ENCODE peak calls at places on chromosomes 16 and 17, in ten cellular contexts. One of them, this sample, is unnamed.
A peak's percentile ranks its signal among the peaks of the same experiment; 100 is the strongest.

GRCh38 chr16:72836985-72837384 is 210.9 kb downstream of the ZFHX3 start:
- DNase-seq in activated CD8-positive, alpha-beta memory T cell treated with anti-CD3 and anti-CD28 coated beads for 1 hour: no peak
- DNase-seq in H7: peak; percentile 64
- DNase-seq in K562: no peak
- DNase-seq in stimulated activated CD4-positive, alpha-beta T cell treated with anti-CD3 and anti-CD28 coated beads, Interleukin-4, amount 100 ng/mL, for 1 hour: no peak
- DNase-seq in DMS53: peak; percentile 17
- DNase-seq in M059J: no peak
- DNase-seq in neural progenitor cell: peak; percentile 21
- DNase-seq in HTR-8/SVneo: no peak
- DNase-seq in stimulated activated CD8-positive, alpha-beta memory T cell treated with anti-CD3 and anti-CD28 coated beads, Interleukin-15, amount 100 ng/mL, for 24 hours: no peak
- DNase-seq in this sample: no peak

GRCh38 chr17:28901866-28902818 is 737 bp downstream of the DHRS13 start:
- DNase-seq in activated CD8-positive, alpha-beta memory T cell treated with anti-CD3 and anti-CD28 coated beads for 1 hour: no peak
- DNase-seq in H7: peak; percentile 87
- DNase-seq in K562: peak; percentile 67
- DNase-seq in stimulated activated CD4-positive, alpha-beta T cell treated with anti-CD3 and anti-CD28 coated beads, Interleukin-4, amount 100 ng/mL, for 1 hour: peak; percentile 65
- DNase-seq in DMS53: peak; percentile 81
- DNase-seq in M059J: no peak
- DNase-seq in neural progenitor cell: no peak
- DNase-seq in HTR-8/SVneo: peak; percentile 56
- DNase-seq in stimulated activated CD8-positive, alpha-beta memory T cell treated with anti-CD3 and anti-CD28 coated beads, Interleukin-15, amount 100 ng/mL, for 24 hours: no peak
- DNase-seq in this sample: no peak

GRCh38 chr16:87844809-87845208 is 24.5 kb downstream of the SLC7A5 start:
- DNase-seq in activated CD8-positive, alpha-beta memory T cell treated with anti-CD3 and anti-CD28 coated beads for 1 hour: no peak
- DNase-seq in H7: no peak
- DNase-seq in K562: no peak
- DNase-seq in stimulated activated CD4-positive, alpha-beta T cell treated with anti-CD3 and anti-CD28 coated beads, Interleukin-4, amount 100 ng/mL, for 1 hour: no peak
- DNase-seq in DMS53: no peak
- DNase-seq in M059J: no peak
- DNase-seq in neural progenitor cell: no peak
- DNase-seq in HTR-8/SVneo: no peak
- DNase-seq in stimulated activated CD8-positive, alpha-beta memory T cell treated with anti-CD3 and anti-CD28 coated beads, Interleukin-15, amount 100 ng/mL, for 24 hours: no peak
- DNase-seq in this sample: no peak

GRCh38 chr16:23072084-23072599 is 77.1 kb downstream of the USP31 start:
- DNase-seq in activated CD8-positive, alpha-beta memory T cell treated with anti-CD3 and anti-CD28 coated beads for 1 hour: no peak
- DNase-seq in H7: no peak
- DNase-seq in K562: no peak
- DNase-seq in stimulated activated CD4-positive, alpha-beta T cell treated with anti-CD3 and anti-CD28 coated beads, Interleukin-4, amount 100 ng/mL, for 1 hour: no peak
- DNase-seq in DMS53: no peak
- DNase-seq in M059J: peak; percentile 59
- DNase-seq in neural progenitor cell: no peak
- DNase-seq in HTR-8/SVneo: no peak
- DNase-seq in stimulated activated CD8-positive, alpha-beta memory T cell treated with anti-CD3 and anti-CD28 coated beads, Interleukin-15, amount 100 ng/mL, for 24 hours: no peak
- DNase-seq in this sample: peak; percentile 35

GRCh38 chr16:84643180-84643583 is 5.1 kb upstream of the KLHL36 start:
- DNase-seq in activated CD8-positive, alpha-beta memory T cell treated with anti-CD3 and anti-CD28 coated beads for 1 hour: no peak
- DNase-seq in H7: no peak
- DNase-seq in K562: no peak
- DNase-seq in stimulated activated CD4-positive, alpha-beta T cell treated with anti-CD3 and anti-CD28 coated beads, Interleukin-4, amount 100 ng/mL, for 1 hour: no peak
- DNase-seq in DMS53: peak; percentile 10
- DNase-seq in M059J: peak; percentile 93
- DNase-seq in neural progenitor cell: no peak
- DNase-seq in HTR-8/SVneo: peak; percentile 88
- DNase-seq in stimulated activated CD8-positive, alpha-beta memory T cell treated with anti-CD3 and anti-CD28 coated beads, Interleukin-15, amount 100 ng/mL, for 24 hours: no peak
- DNase-seq in this sample: peak; percentile 74

GRCh38 chr17:72466199-72466598 is 345.4 kb downstream of the SOX9 start:
- DNase-seq in activated CD8-positive, alpha-beta memory T cell treated with anti-CD3 and anti-CD28 coated beads for 1 hour: no peak
- DNase-seq in H7: no peak
- DNase-seq in K562: no peak
- DNase-seq in stimulated activated CD4-positive, alpha-beta T cell treated with anti-CD3 and anti-CD28 coated beads, Interleukin-4, amount 100 ng/mL, for 1 hour: no peak
- DNase-seq in DMS53: peak; percentile 30
- DNase-seq in M059J: peak; percentile 95
- DNase-seq in neural progenitor cell: no peak
- DNase-seq in HTR-8/SVneo: peak; percentile 76
- DNase-seq in stimulated activated CD8-positive, alpha-beta memory T cell treated with anti-CD3 and anti-CD28 coated beads, Interleukin-15, amount 100 ng/mL, for 24 hours: no peak
- DNase-seq in this sample: peak; percentile 94

GRCh38 chr17:68246271-68247028 is 1.4 kb upstream of the AMZ2 start:
- DNase-seq in activated CD8-positive, alpha-beta memory T cell treated with anti-CD3 and anti-CD28 coated beads for 1 hour: no peak
- DNase-seq in H7: no peak
- DNase-seq in K562: no peak
- DNase-seq in stimulated activated CD4-positive, alpha-beta T cell treated with anti-CD3 and anti-CD28 coated beads, Interleukin-4, amount 100 ng/mL, for 1 hour: no peak
- DNase-seq in DMS53: peak; percentile 14
- DNase-seq in M059J: no peak
- DNase-seq in neural progenitor cell: no peak
- DNase-seq in HTR-8/SVneo: no peak
- DNase-seq in stimulated activated CD8-positive, alpha-beta memory T cell treated with anti-CD3 and anti-CD28 coated beads, Interleukin-15, amount 100 ng/mL, for 24 hours: no peak
- DNase-seq in this sample: no peak

GRCh38 chr17:32283745-32284207 is 18.1 kb downstream of the RHBDL3 start:
- DNase-seq in activated CD8-positive, alpha-beta memory T cell treated with anti-CD3 and anti-CD28 coated beads for 1 hour: no peak
- DNase-seq in H7: peak; percentile 48
- DNase-seq in K562: no peak
- DNase-seq in stimulated activated CD4-positive, alpha-beta T cell treated with anti-CD3 and anti-CD28 coated beads, Interleukin-4, amount 100 ng/mL, for 1 hour: no peak
- DNase-seq in DMS53: no peak
- DNase-seq in M059J: peak; percentile 36
- DNase-seq in neural progenitor cell: no peak
- DNase-seq in HTR-8/SVneo: no peak
- DNase-seq in stimulated activated CD8-positive, alpha-beta memory T cell treated with anti-CD3 and anti-CD28 coated beads, Interleukin-15, amount 100 ng/mL, for 24 hours: no peak
- DNase-seq in this sample: peak; percentile 59

GRCh38 chr16:70685938-70686375 is at the start of gene MTSS2:
- DNase-seq in activated CD8-positive, alpha-beta memory T cell treated with anti-CD3 and anti-CD28 coated beads for 1 hour: no peak
- DNase-seq in H7: peak; percentile 99
- DNase-seq in K562: peak; percentile 95
- DNase-seq in stimulated activated CD4-positive, alpha-beta T cell treated with anti-CD3 and anti-CD28 coated beads, Interleukin-4, amount 100 ng/mL, for 1 hour: peak; percentile 36
- DNase-seq in DMS53: peak; percentile 88
- DNase-seq in M059J: peak; percentile 86
- DNase-seq in neural progenitor cell: peak; percentile 97
- DNase-seq in HTR-8/SVneo: peak; percentile 83
- DNase-seq in stimulated activated CD8-positive, alpha-beta memory T cell treated with anti-CD3 and anti-CD28 coated beads, Interleukin-15, amount 100 ng/mL, for 24 hours: no peak
- DNase-seq in this sample: peak; percentile 72

GRCh38 chr17:8941520-8941919 is 24.0 kb downstream of the PIK3R5 start:
- DNase-seq in activated CD8-positive, alpha-beta memory T cell treated with anti-CD3 and anti-CD28 coated beads for 1 hour: no peak
- DNase-seq in H7: no peak
- DNase-seq in K562: no peak
- DNase-seq in stimulated activated CD4-positive, alpha-beta T cell treated with anti-CD3 and anti-CD28 coated beads, Interleukin-4, amount 100 ng/mL, for 1 hour: peak; percentile 64
- DNase-seq in DMS53: no peak
- DNase-seq in M059J: no peak
- DNase-seq in neural progenitor cell: no peak
- DNase-seq in HTR-8/SVneo: no peak
- DNase-seq in stimulated activated CD8-positive, alpha-beta memory T cell treated with anti-CD3 and anti-CD28 coated beads, Interleukin-15, amount 100 ng/mL, for 24 hours: no peak
- DNase-seq in this sample: no peak

GRCh38 chr17:79922798-79923197 is 83.6 kb upstream of the CBX4 start:
- DNase-seq in activated CD8-positive, alpha-beta memory T cell treated with anti-CD3 and anti-CD28 coated beads for 1 hour: no peak
- DNase-seq in H7: no peak
- DNase-seq in K562: no peak
- DNase-seq in stimulated activated CD4-positive, alpha-beta T cell treated with anti-CD3 and anti-CD28 coated beads, Interleukin-4, amount 100 ng/mL, for 1 hour: no peak
- DNase-seq in DMS53: no peak
- DNase-seq in M059J: no peak
- DNase-seq in neural progenitor cell: no peak
- DNase-seq in HTR-8/SVneo: no peak
- DNase-seq in stimulated activated CD8-positive, alpha-beta memory T cell treated with anti-CD3 and anti-CD28 coated beads, Interleukin-15, amount 100 ng/mL, for 24 hours: no peak
- DNase-seq in this sample: no peak

GRCh38 chr16:4733211-4733742 is 794 bp downstream of the ANKS3 start:
- DNase-seq in activated CD8-positive, alpha-beta memory T cell treated with anti-CD3 and anti-CD28 coated beads for 1 hour: no peak
- DNase-seq in H7: no peak
- DNase-seq in K562: no peak
- DNase-seq in stimulated activated CD4-positive, alpha-beta T cell treated with anti-CD3 and anti-CD28 coated beads, Interleukin-4, amount 100 ng/mL, for 1 hour: no peak
- DNase-seq in DMS53: peak; percentile 38
- DNase-seq in M059J: no peak
- DNase-seq in neural progenitor cell: no peak
- DNase-seq in HTR-8/SVneo: no peak
- DNase-seq in stimulated activated CD8-positive, alpha-beta memory T cell treated with anti-CD3 and anti-CD28 coated beads, Interleukin-15, amount 100 ng/mL, for 24 hours: no peak
- DNase-seq in this sample: no peak

GRCh38 chr16:71916397-71916920 is 21.1 kb downstream of the IST1 start:
- DNase-seq in activated CD8-positive, alpha-beta memory T cell treated with anti-CD3 and anti-CD28 coated beads for 1 hour: no peak
- DNase-seq in H7: no peak
- DNase-seq in K562: no peak
- DNase-seq in stimulated activated CD4-positive, alpha-beta T cell treated with anti-CD3 and anti-CD28 coated beads, Interleukin-4, amount 100 ng/mL, for 1 hour: no peak
- DNase-seq in DMS53: no peak
- DNase-seq in M059J: no peak
- DNase-seq in neural progenitor cell: no peak
- DNase-seq in HTR-8/SVneo: no peak
- DNase-seq in stimulated activated CD8-positive, alpha-beta memory T cell treated with anti-CD3 and anti-CD28 coated beads, Interleukin-15, amount 100 ng/mL, for 24 hours: no peak
- DNase-seq in this sample: no peak

GRCh38 chr16:2883027-2883846 is at the start of gene FLYWCH2:
- DNase-seq in activated CD8-positive, alpha-beta memory T cell treated with anti-CD3 and anti-CD28 coated beads for 1 hour: peak; percentile 98
- DNase-seq in H7: peak; percentile 98
- DNase-seq in K562: peak; percentile 95
- DNase-seq in stimulated activated CD4-positive, alpha-beta T cell treated with anti-CD3 and anti-CD28 coated beads, Interleukin-4, amount 100 ng/mL, for 1 hour: peak; percentile 99
- DNase-seq in DMS53: peak; percentile 95
- DNase-seq in M059J: peak; percentile 93
- DNase-seq in neural progenitor cell: peak; percentile 99
- DNase-seq in HTR-8/SVneo: peak; percentile 93
- DNase-seq in stimulated activated CD8-positive, alpha-beta memory T cell treated with anti-CD3 and anti-CD28 coated beads, Interleukin-15, amount 100 ng/mL, for 24 hours: peak; percentile 99
- DNase-seq in this sample: peak; percentile 83

This sample was measured in A172.